ENCODE peak calls at places on chromosomes 5 and 9, in four cellular contexts. D is left ventricle myocardium inferior, W is spleen, P is uterus. U is an unnamed sample.

GRCh38 chr9:110114086-110114887 is 93.7 kb downstream of the C9orf152 start:
- DNase-seq in D (no peak), P (no peak), W (no peak), U (peak; percentile 8)

GRCh38 chr5:142667808-142668207 is 18.1 kb downstream of the FGF1 start:
- DNase-seq in D (no peak), P (no peak), W (no peak), U (no peak)

GRCh38 chr9:18393340-18394130 is 80.4 kb upstream of the ADAMTSL1 start:
- DNase-seq in D (no peak), P (peak; percentile 78), W (no peak), U (no peak)

GRCh38 chr5:65812648-65813047 is 90.6 kb downstream of the NLN start:
- DNase-seq in D (no peak), W (no peak), P (no peak), U (no peak)

GRCh38 chr5:80655231-80655784 is 525 bp upstream of the DHFR start:
- DNase-seq in D (no peak), W (no peak), P (no peak), U (no peak)

GRCh38 chr5:43353668-43354067 is 40.5 kb upstream of the HMGCS1 start:
- DNase-seq in D (no peak), W (no peak), P (no peak), U (no peak)

GRCh38 chr9:110031511-110032173 is 176.3 kb downstream of the C9orf152 start:
- DNase-seq in D (no peak), P (no peak), W (no peak), U (no peak)

GRCh38 chr5:136210259-136210658 is 17.3 kb upstream of the SMIM32 start:
- DNase-seq in W (no peak), P (no peak), D (no peak), U (no peak)

GRCh38 chr5:137273511-137273910 is 225.6 kb downstream of the SPOCK1 start:
- DNase-seq in P (no peak), W (no peak), D (no peak), U (no peak)

GRCh38 chr9:86557063-86557766 is 203.0 kb upstream of the TUT7 start:
- DNase-seq in W (no peak), D (no peak), P (peak; percentile 70), U (no peak)

GRCh38 chr9:133075925-133076324 is 14.1 kb downstream of the CEL start:
- DNase-seq in W (no peak), P (no peak), D (no peak), U (no peak)

GRCh38 chr5:1952021-1952420 is 69.3 kb upstream of the IRX4 start:
- DNase-seq in W (no peak), D (no peak), P (no peak), U (no peak)

GRCh38 chr9:110197330-110198187 is 10.4 kb downstream of the C9orf152 start:
- DNase-seq in W (no peak), D (no peak), P (no peak), U (no peak)

GRCh38 chr5:96344678-96345612 is 88.1 kb downstream of the PCSK1 start:
- DNase-seq in W (no peak), P (no peak), D (no peak), U (no peak)

GRCh38 chr5:159971038-159971437 is 37.9 kb upstream of the TTC1 start:
- DNase-seq in P (no peak), D (no peak), W (no peak), U (no peak)

GRCh38 chr5:141208478-141208877 is at the start of gene PCDHB12:
- DNase-seq in W (no peak), D (no peak), P (no peak), U (no peak)

GRCh38 chr9:3863686-3864085 is 337.9 kb upstream of the RFX3 start:
- DNase-seq in W (no peak), P (no peak), D (no peak), U (no peak)

GRCh38 chr9:4297795-4298254 is 2.0 kb downstream of the GLIS3 start:
- DNase-seq in D (peak; percentile 65), P (peak; percentile 76), W (peak; percentile 81), U (peak; percentile 83)

GRCh38 chr9:29556317-29556716 is 1983.0 kb upstream of the C9orf72 start:
- DNase-seq in D (no peak), W (no peak), P (no peak), U (no peak)

GRCh38 chr5:1524799-1525623 is 1.3 kb upstream of the LPCAT1 start:
- DNase-seq in P (peak; percentile 20), W (peak; percentile 85), D (no peak), U (peak; percentile 74)

GRCh38 chr5:130652178-130652577 is 512.9 kb downstream of the HINT1 start:
- DNase-seq in P (no peak), D (no peak), W (no peak), U (no peak)

GRCh38 chr9:124355941-124356744 is 59.1 kb downstream of the PSMB7 start:
- DNase-seq in W (no peak), D (no peak), P (no peak), U (peak; percentile 47)

GRCh38 chr5:139456776-139457175 is 5.8 kb downstream of the ECSCR start:
- DNase-seq in W (peak; percentile 70), D (no peak), P (no peak), U (no peak)

GRCh38 chr9:103789686-103790085 is 304.4 kb upstream of the SMC2 start:
- DNase-seq in W (no peak), P (no peak), D (no peak), U (no peak)

GRCh38 chr5:166979576-166979975 is 1311.9 kb upstream of the WWC1 start:
- DNase-seq in D (no peak), P (no peak), W (no peak), U (no peak)

GRCh38 chr9:109270971-109271900 is 49.6 kb downstream of the EPB41L4B start:
- DNase-seq in D (no peak), W (no peak), P (no peak), U (no peak)

GRCh38 chr5:115770466-115770865 is 46.0 kb downstream of the CDO1 start:
- DNase-seq in P (no peak), W (no peak), D (no peak), U (no peak)

GRCh38 chr9:38068866-38069628 is at the start of gene SHB:
- DNase-seq in P (peak; percentile 65), W (peak; percentile 95), D (peak; percentile 90), U (peak; percentile 86)

GRCh38 chr9:133453651-133454050 is 6.1 kb upstream of the CACFD1 start:
- DNase-seq in D (no peak), W (no peak), P (no peak), U (no peak)

GRCh38 chr9:124238546-124239140 is 19.1 kb upstream of the NEK6 start:
- DNase-seq in D (no peak), W (no peak), P (no peak), U (no peak)

GRCh38 chr5:124528838-124529237 is 217.6 kb downstream of the ZNF608 start:
- DNase-seq in W (no peak), D (no peak), P (no peak), U (no peak)

GRCh38 chr9:35029852-35030251 is 40.3 kb downstream of the DNAJB5 start:
- DNase-seq in D (no peak), P (no peak), W (no peak), U (no peak)

GRCh38 chr5:131389096-131389868 is 125.4 kb downstream of the CDC42SE2 start:
- DNase-seq in P (no peak), W (no peak), D (no peak), U (no peak)

DNA sequence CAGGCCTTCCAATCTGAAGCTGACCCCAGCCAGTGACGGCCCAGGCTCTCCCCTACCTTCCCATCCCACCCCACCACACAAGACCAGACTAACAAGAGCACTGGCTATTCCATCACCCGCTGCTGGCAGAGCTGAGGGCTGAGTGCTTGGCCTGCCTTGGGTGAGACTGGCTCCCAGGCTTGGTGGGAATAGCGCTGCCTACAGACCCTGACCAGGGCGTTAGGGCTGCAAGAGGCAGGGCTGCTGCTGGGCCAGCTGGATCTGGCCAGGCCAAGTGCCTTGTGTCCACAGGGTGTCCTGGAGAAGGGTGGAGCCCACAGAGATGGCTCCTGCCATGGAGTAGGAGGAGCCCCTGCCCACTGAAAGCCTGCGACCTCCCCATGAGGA is 31.6 kb upstream of the ANGPTL2 start:
- DNase-seq in P (peak; percentile 14), D (no peak), W (no peak), U (peak; percentile 73)
- H3K27ac ChIP-seq in P (peak overlapping the region; percentile 65), D (peak overlapping the region; percentile 51), W (peak overlapping the region; percentile 37), U (peak overlapping the region; percentile 25)

DNA sequence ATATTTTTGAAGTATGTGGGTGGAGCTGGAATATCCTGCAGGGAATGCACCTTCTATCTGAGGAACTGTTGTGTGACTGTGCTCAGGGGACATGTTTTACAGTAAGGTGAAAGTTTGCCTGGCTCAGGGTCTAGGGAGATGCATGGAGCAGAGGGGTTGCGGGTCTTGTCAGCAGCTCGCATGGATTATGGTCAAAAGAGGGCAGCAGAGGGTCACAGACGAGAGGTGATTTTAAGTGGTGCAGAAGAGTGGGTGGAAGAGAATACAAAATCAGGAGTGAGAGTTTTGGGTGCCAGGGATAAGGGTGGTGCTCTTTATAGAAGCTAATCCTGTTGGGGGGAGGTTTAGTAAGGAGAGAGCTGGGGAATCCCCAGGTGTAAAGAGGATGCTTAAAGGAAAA is 53.5 kb upstream of the GRIN3A start:
- DNase-seq in P (no peak), W (no peak), D (no peak), U (no peak)
- TF ChIP-seq CTCF in P (no peak), W (no peak), D (peak; percentile 35), U (no peak)

GRCh38 chr9:99055384-99055783 is 49.5 kb upstream of the TGFBR1 start:
- DNase-seq in D (no peak), P (no peak), W (no peak), U (no peak)

GRCh38 chr9:99057665-99058625 is 47.0 kb upstream of the TGFBR1 start:
- DNase-seq in D (no peak), W (peak; percentile 83), P (no peak), U (no peak)

GRCh38 chr9:99056186-99056585 is 48.7 kb upstream of the TGFBR1 start:
- DNase-seq in D (no peak), P (no peak), W (no peak), U (no peak)

GRCh38 chr9:99059074-99059894 is 45.6 kb upstream of the TGFBR1 start:
- DNase-seq in W (peak; percentile 83), P (no peak), D (peak; percentile 42), U (no peak)

GRCh38 chr9:99056876-99057664 is 47.8 kb upstream of the TGFBR1 start:
- DNase-seq in W (no peak), D (no peak), P (no peak), U (no peak)
- H3K4me3 ChIP-seq in W (peak overlapping the region; percentile 47), D (no peak overlapping the region), P (no peak overlapping the region), U (no peak overlapping the region)

GRCh38 chr5:177608243-177609075 is 8.5 kb downstream of the B4GALT7 start:
- DNase-seq in W (no peak), D (no peak), P (no peak), U (peak; percentile 71)

GRCh38 chr5:177607115-177607451 is 7.2 kb downstream of the B4GALT7 start:
- DNase-seq in D (no peak), W (no peak), P (no peak), U (no peak)

GRCh38 chr5:177609076-177610059 is 9.4 kb downstream of the B4GALT7 start:
- DNase-seq in D (no peak), W (no peak), P (no peak), U (peak; percentile 65)

GRCh38 chr5:177606071-177607051 is 6.4 kb downstream of the B4GALT7 start:
- DNase-seq in P (no peak), W (no peak), D (no peak), U (peak; percentile 62)

GRCh38 chr5:177607452-177608192 is 7.7 kb downstream of the B4GALT7 start:
- DNase-seq in P (peak; percentile 52), W (peak; percentile 89), D (peak; percentile 69), U (peak; percentile 72)
- H3K27ac ChIP-seq in P (no peak overlapping the region), W (no peak overlapping the region), D (no peak overlapping the region), U (no peak overlapping the region)

U was measured in coronary artery.